ENCODE peak calls at places on chromosomes 13 and 19, in seven cellular contexts. B, Z, R, I, N, W and Q are unnamed samples.

GRCh38 chr19:45468159-45468651 is 409 bp downstream of the FOSB start:
- DNase-seq in N (no peak), B (no peak), Z (no peak), R (no peak), W (peak; percentile 55), I (peak; percentile 48), Q (no peak)

GRCh38 chr13:101511766-101512165 is 59.3 kb downstream of the ITGBL1 start:
- DNase-seq in N (no peak), R (no peak), W (no peak), B (no peak), Z (no peak), I (no peak), Q (no peak)

GRCh38 chr19:48551437-48552302 is at the start of gene SULT2B1:
- DNase-seq in B (no peak), I (peak; percentile 87), Z (no peak), W (peak; percentile 54), N (no peak), R (no peak), Q (no peak)

GRCh38 chr13:112346173-112346898 is 29.8 kb upstream of the SPACA7 start:
- DNase-seq in N (no peak), R (no peak), W (no peak), B (no peak), Z (no peak), I (no peak), Q (no peak)

GRCh38 chr19:30799854-30800755 is 427.9 kb downstream of the ZNF536 start:
- DNase-seq in W (peak; percentile 46), Z (peak; percentile 26), R (no peak), N (peak; percentile 68), I (peak; percentile 39), B (peak; percentile 54), Q (no peak)

GRCh38 chr19:10747271-10747670 is 29.4 kb downstream of the DNM2 start:
- DNase-seq in B (no peak), N (no peak), I (peak; percentile 88), R (no peak), Z (no peak), W (no peak), Q (no peak)

GRCh38 chr19:51689751-51690358 is 3.3 kb upstream of the SPACA6 start:
- DNase-seq in N (no peak), B (peak; percentile 46), Z (peak; percentile 45), I (peak; percentile 28), W (no peak), R (no peak), Q (peak; percentile 54)

GRCh38 chr19:36604656-36605100 is 435 bp upstream of the ZNF382 start:
- DNase-seq in B (peak; percentile 43), W (peak; percentile 62), N (peak; percentile 74), R (peak; percentile 56), I (peak; percentile 38), Z (peak; percentile 85), Q (peak; percentile 83)

GRCh38 chr19:30492581-30492980 is 120.4 kb downstream of the ZNF536 start:
- DNase-seq in N (no peak), Z (no peak), R (no peak), B (no peak), W (no peak), I (no peak), Q (no peak)

GRCh38 chr13:67158903-67159302 is 71.2 kb downstream of the PCDH9 start:
- DNase-seq in N (no peak), I (no peak), Z (no peak), W (no peak), B (no peak), R (no peak), Q (no peak)

GRCh38 chr13:49869514-49869913 is 66.6 kb downstream of the SPRYD7 start:
- DNase-seq in I (no peak), B (no peak), W (no peak), R (no peak), N (no peak), Z (no peak), Q (no peak)

GRCh38 chr19:49497047-49497789 is 984 bp downstream of the RPS11 start:
- DNase-seq in N (no peak), Z (peak; percentile 57), W (no peak), B (no peak), I (peak; percentile 86), R (peak; percentile 82), Q (peak; percentile 69)

GRCh38 chr13:98217597-98217996 is 40.5 kb upstream of the RNF113B start:
- DNase-seq in Z (no peak), W (no peak), R (no peak), N (no peak), I (no peak), B (no peak), Q (no peak)

GRCh38 chr13:21917046-21918010 is 246.5 kb downstream of the FGF9 start:
- DNase-seq in N (no peak), I (no peak), B (no peak), W (no peak), Z (no peak), R (no peak), Q (no peak)

GRCh38 chr13:21911916-21912315 is 241.0 kb downstream of the FGF9 start:
- DNase-seq in Z (no peak), N (no peak), I (no peak), W (no peak), R (no peak), B (no peak), Q (no peak)

GRCh38 chr13:21909331-21909730 is 238.5 kb downstream of the FGF9 start:
- DNase-seq in B (no peak), I (no peak), Z (no peak), N (no peak), R (no peak), W (no peak), Q (no peak)

GRCh38 chr13:21913010-21913409 is 242.1 kb downstream of the FGF9 start:
- DNase-seq in N (no peak), Z (peak; percentile 47), B (no peak), W (no peak), R (no peak), I (no peak), Q (no peak)
- TF ChIP-seq CTCF in N (no peak), Z (peak; percentile 35), B (peak; percentile 40), W (no peak), R (no peak), I (no peak), Q (no peak)

DNA sequence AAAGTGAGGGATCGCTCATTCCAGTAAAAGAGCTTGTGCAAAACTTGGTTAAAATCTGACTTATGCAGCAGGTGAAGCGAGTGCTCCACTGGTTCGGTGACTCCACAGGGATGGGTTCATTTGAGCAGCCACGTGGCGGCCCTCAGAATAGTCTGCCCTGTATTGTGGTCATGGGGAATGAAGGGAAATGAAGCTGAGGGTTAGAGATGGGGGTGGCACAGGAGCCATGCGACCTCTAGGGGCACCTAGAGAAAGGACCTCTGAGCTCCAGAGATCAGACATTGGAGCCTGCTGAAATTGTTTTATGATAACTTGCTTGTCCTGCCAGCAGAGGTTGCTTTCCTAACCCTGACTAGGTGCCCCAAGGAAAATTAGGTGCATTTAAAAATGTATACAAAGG is 26.6 kb downstream of the CBY2 start:
- DNase-seq in B (no peak), W (no peak), I (no peak), N (no peak), R (no peak), Z (peak; percentile 37), Q (no peak)
- TF ChIP-seq CTCF in B (peak; percentile 65), W (no peak), I (no peak), N (no peak), R (peak; percentile 45), Z (peak; percentile 18), Q (peak; percentile 46)

DNA sequence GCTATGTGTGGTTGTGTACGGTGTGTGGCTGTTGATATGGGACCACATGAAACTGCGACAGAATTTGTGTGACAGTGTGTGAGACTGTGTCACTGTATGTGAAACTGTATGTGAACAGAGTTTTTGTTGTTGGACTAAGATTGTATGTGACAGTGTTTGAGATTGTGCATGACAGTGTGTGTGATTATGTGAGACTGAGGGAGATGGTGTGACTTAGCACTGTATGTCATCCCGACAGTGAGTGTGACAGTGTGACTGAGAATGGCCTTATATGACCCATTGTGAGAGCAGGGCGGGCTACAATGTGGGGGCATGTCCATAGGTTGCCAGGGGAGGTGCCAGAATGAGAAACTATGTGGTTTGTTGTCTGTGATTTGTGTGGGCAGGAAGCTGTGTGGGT is 930 bp downstream of the ZNF583 start:
- DNase-seq in I (no peak), R (no peak), Z (no peak), W (no peak), N (no peak), B (no peak), Q (no peak)
- TF ChIP-seq CTCF in I (no peak), R (no peak), Z (no peak), W (no peak), N (no peak), B (no peak), Q (no peak)

GRCh38 chr19:3970808-3971598 is at the start of gene DAPK3:
- DNase-seq in I (peak; percentile 98), R (peak; percentile 96), N (peak; percentile 99), Z (peak; percentile 99), B (peak; percentile 97), W (peak; percentile 98), Q (peak; percentile 98)
- TF ChIP-seq CTCF in I (no peak), R (no peak), N (no peak), Z (no peak), B (no peak), W (no peak), Q (no peak)

GRCh38 chr13:110352735-110353134 is 45.7 kb downstream of the COL4A2 start:
- DNase-seq in I (no peak), R (no peak), B (no peak), W (no peak), Z (no peak), N (no peak), Q (no peak)
- TF ChIP-seq CTCF in I (peak; percentile 23), R (no peak), B (peak; percentile 25), W (no peak), Z (peak; percentile 19), N (no peak), Q (peak; percentile 30)

DNA sequence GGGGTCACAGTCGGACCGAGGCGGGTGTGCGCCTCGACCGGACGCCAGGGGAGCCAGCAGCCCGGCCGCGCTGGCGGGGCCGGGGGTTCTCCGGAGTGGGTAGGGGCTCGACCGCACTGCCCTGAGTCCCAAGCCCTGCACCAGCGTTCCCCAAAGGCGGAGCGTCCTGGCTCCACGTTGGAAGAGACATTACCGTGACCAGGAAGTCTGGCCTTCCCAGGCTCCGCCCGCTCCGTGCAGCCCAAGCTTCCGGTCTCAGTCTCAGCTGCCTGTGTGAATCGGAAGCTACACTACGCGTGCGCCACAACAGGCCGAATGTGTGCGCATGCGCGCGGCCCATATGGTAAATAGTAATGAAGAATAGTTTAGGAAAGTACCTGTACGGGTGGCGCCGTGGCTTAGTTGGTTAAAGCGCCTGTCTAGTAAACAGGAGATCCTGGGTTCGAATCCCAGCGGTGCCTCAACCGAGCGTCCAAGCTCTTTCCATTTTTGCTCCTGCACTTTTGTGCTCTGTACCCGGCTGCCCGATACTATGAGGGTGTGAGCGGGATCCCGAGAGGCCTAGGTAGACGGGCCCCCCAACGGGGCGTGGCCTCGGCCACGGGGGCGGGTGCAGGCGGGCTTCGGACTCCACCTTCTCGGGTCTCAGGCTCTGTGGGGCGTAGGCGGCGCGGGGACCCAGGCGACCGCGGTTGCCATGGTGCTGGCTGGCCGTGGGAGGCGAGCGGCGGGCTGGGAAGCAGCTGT is 17.3 kb upstream of the LRP3 start:
- DNase-seq in R (peak; percentile 98), Z (peak; percentile 98), B (peak; percentile 99), I (peak; percentile 96), N (peak; percentile 99), W (peak; percentile 98), Q (peak; percentile 98)
- TF ChIP-seq CTCF in R (no peak), Z (no peak), B (peak; percentile 38), I (peak; percentile 49), N (no peak), W (peak; percentile 38), Q (no peak)